ENCODE peak calls at places on chromosomes 4 and X, in nine cellular contexts. P, K, Q, J, R, C, H, I and V are unnamed samples.

GRCh38 chr4:112038861-112039260 is 106.4 kb upstream of the FAM241A start:
- DNase-seq in K (no peak), J (no peak), H (no peak), I (no peak), C (no peak), P (no peak), R (no peak), Q (no peak), V (no peak)

GRCh38 chr4:40550900-40551546 is 78.6 kb downstream of the RBM47 start:
- DNase-seq in J (no peak), Q (no peak), C (peak), H (peak), R (peak), P (peak), I (no peak), K (no peak), V (peak)

GRCh38 chr4:150961566-150961965 is 53.5 kb downstream of the LRBA start:
- DNase-seq in P (no peak), I (no peak), J (no peak), R (no peak), K (no peak), C (no peak), Q (no peak), H (no peak), V (no peak)

GRCh38 chr4:78734451-78735003 is 41.6 kb upstream of the BMP2K start:
- DNase-seq in H (no peak), C (no peak), K (no peak), R (no peak), J (no peak), I (no peak), P (no peak), Q (no peak), V (no peak)

GRCh38 chrX:75655627-75656026 is 129.4 kb downstream of the MAGEE2 start:
- DNase-seq in Q (no peak), J (no peak), P (no peak), I (no peak), C (peak), R (no peak), K (no peak), H (no peak), V (no peak)

GRCh38 chrX:21529771-21530170 is 128.4 kb downstream of the KLHL34 start:
- DNase-seq in J (no peak), I (no peak), P (no peak), C (no peak), Q (no peak), R (no peak), H (no peak), K (no peak), V (no peak)

GRCh38 chrX:17812763-17813162 is 48.3 kb downstream of the RAI2 start:
- DNase-seq in R (no peak), H (no peak), P (no peak), Q (no peak), K (no peak), C (peak), I (no peak), J (no peak), V (no peak)

GRCh38 chrX:77788050-77788449 is 2.0 kb upstream of the ATRX start:
- DNase-seq in I (no peak), P (no peak), Q (no peak), J (no peak), K (no peak), R (peak), C (peak), H (peak), V (no peak)

GRCh38 chr4:127580300-127580699 is 52.5 kb upstream of the INTU start:
- DNase-seq in J (no peak), H (no peak), K (peak), P (no peak), C (no peak), R (no peak), Q (no peak), I (no peak), V (no peak)

GRCh38 chr4:105767579-105767978 is 59.0 kb downstream of the GSTCD start:
- DNase-seq in H (peak), Q (no peak), R (no peak), P (no peak), C (peak), I (no peak), J (no peak), K (no peak), V (no peak)

GRCh38 chr4:39637572-39638357 is 900 bp downstream of the SMIM14 start:
- DNase-seq in I (no peak), P (peak), C (peak), K (peak), R (peak), J (peak), Q (peak), H (peak), V (peak)

GRCh38 chr4:180462116-180462515 is 1781.1 kb upstream of the TENM3 start:
- DNase-seq in K (no peak), J (no peak), H (no peak), Q (no peak), P (no peak), R (no peak), I (no peak), C (no peak), V (no peak)

GRCh38 chr4:119037709-119038463 is 97.7 kb upstream of the MYOZ2 start:
- DNase-seq in H (no peak), J (no peak), C (no peak), I (no peak), Q (no peak), P (no peak), K (no peak), R (no peak), V (no peak)

GRCh38 chr4:21678711-21679110 is 269.9 kb downstream of the KCNIP4 start:
- DNase-seq in C (no peak), J (no peak), I (peak), R (no peak), Q (no peak), P (no peak), K (no peak), H (no peak), V (no peak)

GRCh38 chr4:60452259-60452658 is 747.9 kb upstream of the ADGRL3 start:
- DNase-seq in Q (no peak), H (no peak), C (no peak), R (no peak), I (no peak), P (no peak), J (no peak), K (no peak), V (no peak)

GRCh38 chr4:185358514-185359433 is 37.0 kb downstream of the LRP2BP start:
- DNase-seq in P (no peak), Q (no peak), H (peak), I (peak), R (no peak), C (no peak), K (no peak), J (no peak), V (no peak)

GRCh38 chrX:131747173-131747572 is 203.3 kb downstream of the OR13H1 start:
- DNase-seq in C (no peak), K (no peak), J (peak), P (peak), Q (no peak), H (no peak), R (no peak), I (no peak), V (peak)

GRCh38 chr4:76301068-76301774 is 5.3 kb upstream of the STBD1 start:
- DNase-seq in P (no peak), K (no peak), J (no peak), C (no peak), I (peak), R (peak), H (peak), Q (no peak), V (peak)

GRCh38 chrX:49186125-49187027 is at the start of gene PRICKLE3:
- DNase-seq in K (peak), J (peak), R (no peak), Q (peak), H (peak), C (peak), I (no peak), P (peak), V (peak)

GRCh38 chr4:99300934-99301333 is 10.1 kb upstream of the ADH1A start:
- DNase-seq in R (no peak), C (no peak), K (peak), Q (no peak), H (peak), P (no peak), J (peak), I (peak), V (no peak)

GRCh38 chr4:160353548-160353947 is 1250.7 kb downstream of the RAPGEF2 start:
- DNase-seq in K (no peak), R (no peak), P (no peak), C (no peak), J (no peak), H (no peak), I (no peak), Q (no peak), V (no peak)

GRCh38 chr4:119498520-119498919 is 130.1 kb downstream of the PDE5A start:
- DNase-seq in Q (no peak), R (no peak), H (no peak), I (no peak), J (peak), P (no peak), C (no peak), K (no peak), V (no peak)

GRCh38 chrX:109624641-109625311 is at the start of gene KCNE5:
- DNase-seq in C (peak), J (peak), Q (peak), K (no peak), I (no peak), P (no peak), H (no peak), R (no peak), V (no peak)

GRCh38 chr4:181618896-181619295 is 624.3 kb upstream of the TENM3 start:
- DNase-seq in I (no peak), H (no peak), R (no peak), K (no peak), J (no peak), C (peak), P (no peak), Q (no peak), V (no peak)

GRCh38 chr4:30962949-30963348 is 242.8 kb downstream of the PCDH7 start:
- DNase-seq in J (no peak), Q (no peak), K (no peak), C (no peak), I (no peak), P (no peak), R (peak), H (peak), V (no peak)

GRCh38 chrX:21940356-21940829 is at the start of gene SMS:
- DNase-seq in I (no peak), P (peak), C (peak), K (peak), Q (peak), R (no peak), H (peak), J (peak), V (peak)

GRCh38 chrX:15790766-15791380 is 589 bp downstream of the ZRSR2 start:
- DNase-seq in P (no peak), Q (no peak), J (no peak), I (no peak), C (no peak), K (no peak), H (no peak), R (no peak), V (peak)

GRCh38 chr4:152485726-152486276 is 50.1 kb downstream of the FBXW7 start:
- DNase-seq in K (no peak), I (peak), C (no peak), J (no peak), R (no peak), P (peak), Q (no peak), H (peak), V (no peak)

DNA sequence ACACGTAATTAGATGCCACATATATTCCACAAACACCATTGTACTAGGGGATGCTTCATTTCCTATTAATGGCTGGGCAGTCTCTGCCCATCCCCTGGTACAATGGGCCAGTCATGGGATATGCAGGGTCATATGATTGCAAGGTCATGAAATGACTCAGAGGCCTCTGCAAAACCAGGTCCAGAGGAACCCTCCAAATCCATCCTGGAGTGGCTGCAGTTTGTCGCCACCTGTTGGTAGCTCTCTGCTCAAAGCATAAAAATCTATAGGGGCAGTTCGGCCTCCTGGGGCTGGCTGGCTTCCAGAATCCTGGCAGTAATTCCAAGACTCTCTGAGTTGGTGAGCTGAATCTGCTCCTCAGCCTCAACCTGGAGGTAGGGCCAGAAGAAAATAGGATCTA is 22.9 kb upstream of the PUDP start:
- DNase-seq in I (no peak), C (peak), Q (no peak), R (no peak), P (peak), H (peak), K (no peak), J (no peak), V (no peak)
- TF ChIP-seq CTCF in I (peak), C (peak), Q (peak), R (peak), P (peak), H (peak), K (peak), J (peak), V (peak)

GRCh38 chr4:41692717-41693345 is 55.7 kb downstream of the PHOX2B start:
- DNase-seq in J (no peak), R (peak), H (peak), I (no peak), K (peak), P (peak), Q (peak), C (peak), V (peak)
- TF ChIP-seq CTCF in J (peak), R (peak), H (peak), I (peak), K (peak), P (no peak), Q (peak), C (peak), V (peak)

GRCh38 chr4:137124278-137124932 is 407.9 kb downstream of the PCDH18 start:
- DNase-seq in Q (no peak), K (no peak), J (no peak), H (no peak), P (no peak), R (peak), I (peak), C (peak), V (peak)
- TF ChIP-seq CTCF in Q (peak), K (peak), J (peak), H (no peak), P (no peak), R (peak), I (peak), C (peak), V (peak)

DNA sequence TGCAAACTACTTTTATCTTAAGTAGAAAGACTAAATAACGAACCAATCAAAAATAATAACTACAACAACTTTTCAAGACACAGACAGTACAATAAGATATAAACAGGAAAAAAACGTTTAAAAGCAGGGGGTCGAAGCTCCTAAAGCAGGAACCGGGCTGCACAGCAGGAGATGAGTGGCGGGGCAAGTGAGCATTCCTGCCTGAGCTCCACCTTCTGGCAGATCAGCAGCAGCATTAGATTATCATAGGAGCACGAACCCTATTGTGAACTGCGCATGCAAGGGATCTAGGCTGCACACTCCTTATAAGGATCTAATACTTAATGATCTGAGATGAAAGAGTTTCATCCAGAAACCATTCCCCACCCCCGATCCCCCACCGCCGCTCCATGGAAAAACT is 146.2 kb downstream of the TEX11 start:
- DNase-seq in H (peak), R (peak), J (no peak), P (no peak), K (no peak), I (no peak), C (peak), Q (no peak), V (no peak)
- TF ChIP-seq CTCF in H (no peak), R (peak), J (no peak), P (no peak), K (no peak), I (no peak), C (no peak), Q (no peak), V (no peak)

GRCh38 chr4:6253111-6253510 is 16.5 kb upstream of the WFS1 start:
- DNase-seq in I (no peak), C (no peak), H (no peak), P (no peak), R (no peak), Q (no peak), J (no peak), K (no peak), V (no peak)

GRCh38 chr4:6251365-6251764 is 18.3 kb upstream of the WFS1 start:
- DNase-seq in P (no peak), H (no peak), I (no peak), J (no peak), R (no peak), K (no peak), C (no peak), Q (no peak), V (no peak)

GRCh38 chr4:6250235-6250983 is 19.2 kb upstream of the WFS1 start:
- DNase-seq in H (peak), C (peak), R (peak), P (peak), Q (no peak), J (no peak), K (no peak), I (peak), V (peak)

GRCh38 chr4:6252051-6252450 is 17.6 kb upstream of the WFS1 start:
- DNase-seq in K (no peak), J (no peak), P (no peak), C (no peak), H (no peak), Q (no peak), I (no peak), R (no peak), V (no peak)

GRCh38 chr4:6250984-6251295 is 18.7 kb upstream of the WFS1 start:
- DNase-seq in Q (no peak), K (no peak), J (no peak), I (no peak), P (no peak), R (no peak), H (no peak), C (no peak), V (no peak)
- TF ChIP-seq CTCF in Q (no peak), K (no peak), J (no peak), I (no peak), P (peak), R (no peak), H (no peak), C (no peak), V (no peak)

DNA sequence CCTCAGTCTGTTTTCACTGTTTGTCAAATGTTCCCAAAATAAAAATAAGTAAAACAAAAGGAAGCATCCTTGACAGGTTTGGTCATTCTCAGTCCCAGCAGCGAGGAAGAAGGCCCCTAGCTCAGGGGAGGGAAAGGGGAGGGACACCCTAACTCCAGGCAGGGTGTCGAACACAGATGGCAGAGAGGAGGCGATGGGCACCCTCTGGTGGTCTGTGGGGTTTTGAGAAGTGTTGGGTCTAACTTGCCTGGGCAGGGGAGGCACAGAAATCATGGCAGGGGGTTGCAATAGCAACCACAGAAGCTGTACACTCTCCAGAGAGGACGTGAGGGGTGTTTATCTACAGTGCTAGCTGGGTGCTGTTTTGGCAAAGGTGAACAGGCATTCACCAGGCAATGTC is 229.8 kb upstream of the SFRP2 start:
- DNase-seq in J (no peak), K (no peak), I (no peak), P (peak), H (peak), C (peak), Q (no peak), R (no peak), V (no peak)
- TF ChIP-seq CTCF in J (no peak), K (no peak), I (no peak), P (no peak), H (no peak), C (peak), Q (peak), R (peak), V (no peak)

GRCh38 chr4:121270384-121270783 is 106.3 kb upstream of the TNIP3 start:
- DNase-seq in Q (no peak), P (no peak), H (no peak), R (no peak), J (no peak), I (no peak), K (no peak), C (no peak), V (no peak)
- TF ChIP-seq CTCF in Q (no peak), P (no peak), H (no peak), R (no peak), J (no peak), I (no peak), K (no peak), C (no peak), V (no peak)